ENCODE peak calls at places on chromosomes 12 and 14, in ten cellular contexts. J is activated CD4-positive, alpha-beta T cell treated with anti-CD3 and anti-CD28 coated beads for 48 hours; Z is H9; C is astrocyte of the spinal cord; L is H4; B is lung; M is stimulated activated CD4-positive, alpha-beta T cell treated with anti-CD3 and anti-CD28 coated beads, Interleukin-1b, Interleukin-23, amount 100 ng/mL, for 24 hours; O is Calu3; E is cardiac fibroblast; Y is NCI-H2081. N is an unnamed sample.

GRCh38 chr12:58395056-58395455 is 453.7 kb downstream of the ATP23 start:
- DNase-seq in C (peak; percentile 27), O (no peak), J (no peak), B (no peak), M (no peak), Z (no peak), L (no peak), Y (no peak), E (no peak), N (no peak)

GRCh38 chr12:47079894-47080724 is at the start of gene AMIGO2:
- DNase-seq in B (peak; percentile 59), E (peak; percentile 59), Z (peak; percentile 65), M (peak; percentile 21), C (peak; percentile 75), J (peak; percentile 53), O (peak; percentile 55), Y (no peak), L (peak; percentile 69), N (peak; percentile 35)

GRCh38 chr12:5071496-5071895 is 27.8 kb downstream of the KCNA5 start:
- DNase-seq in Z (no peak), J (no peak), B (no peak), Y (no peak), C (no peak), L (no peak), O (no peak), M (no peak), E (no peak), N (peak; percentile 59)

GRCh38 chr14:23932639-23933038 is 20.9 kb upstream of the DHRS4 start:
- DNase-seq in O (no peak), L (no peak), B (no peak), Z (no peak), E (no peak), J (no peak), M (no peak), C (no peak), Y (no peak), N (no peak)

GRCh38 chr14:50856660-50857059 is 15.2 kb upstream of the ABHD12B start:
- DNase-seq in Y (no peak), E (no peak), L (no peak), O (no peak), M (no peak), Z (no peak), C (no peak), J (no peak), B (no peak), N (no peak)

GRCh38 chr14:88551094-88551870 is 3.5 kb downstream of the PTPN21 start:
- DNase-seq in M (peak; percentile 49), E (peak; percentile 91), Y (peak; percentile 90), C (peak; percentile 86), Z (peak; percentile 86), L (peak; percentile 71), J (peak; percentile 78), O (peak; percentile 88), B (peak; percentile 81), N (peak; percentile 50)

GRCh38 chr14:80944861-80945617 is 3.5 kb upstream of the CEP128 start:
- DNase-seq in C (no peak), M (no peak), E (no peak), L (no peak), Z (no peak), J (no peak), Y (no peak), O (no peak), B (no peak), N (no peak)

GRCh38 chr12:57886590-57887363 is 40.2 kb upstream of the CTDSP2 start:
- DNase-seq in B (no peak), Y (peak; percentile 15), Z (no peak), C (no peak), J (no peak), L (no peak), E (no peak), O (no peak), M (no peak), N (no peak)

GRCh38 chr14:99412122-99413061 is 68.3 kb downstream of the SETD3 start:
- DNase-seq in L (no peak), C (peak; percentile 66), Z (peak; percentile 83), B (no peak), Y (no peak), M (no peak), E (no peak), J (peak; percentile 43), O (peak; percentile 22), N (no peak)

GRCh38 chr14:100237735-100238418 is 1.1 kb upstream of the YY1 start:
- DNase-seq in M (peak; percentile 29), C (peak; percentile 39), J (peak; percentile 73), L (peak; percentile 25), Y (peak; percentile 72), O (peak; percentile 63), E (peak; percentile 58), Z (peak; percentile 53), B (peak; percentile 35), N (peak; percentile 58)

GRCh38 chr14:98955741-98956070 is 316.3 kb downstream of the BCL11B start:
- DNase-seq in C (no peak), O (no peak), J (no peak), M (no peak), Z (peak; percentile 10), L (no peak), Y (no peak), E (no peak), B (no peak), N (no peak)

GRCh38 chr12:50569876-50570275 is 65.1 kb downstream of the DIP2B start:
- DNase-seq in M (no peak), J (no peak), E (peak; percentile 42), O (no peak), C (no peak), Y (no peak), Z (no peak), L (no peak), B (no peak), N (no peak)

GRCh38 chr12:94289551-94290312 is 141.4 kb downstream of the PLXNC1 start:
- DNase-seq in Z (no peak), L (no peak), E (peak; percentile 73), Y (no peak), J (no peak), M (no peak), O (no peak), C (peak; percentile 73), B (no peak), N (no peak)

GRCh38 chr14:64841121-64841611 is 38.5 kb downstream of the SPTB start:
- DNase-seq in L (peak; percentile 48), B (no peak), Z (peak; percentile 67), J (no peak), M (no peak), O (peak; percentile 51), E (peak; percentile 43), Y (no peak), C (peak; percentile 68), N (no peak)

GRCh38 chr12:113317122-113317521 is 17.8 kb downstream of the SLC8B1 start:
- DNase-seq in Z (no peak), J (no peak), E (no peak), B (no peak), L (no peak), C (no peak), O (no peak), Y (no peak), M (no peak), N (no peak)

GRCh38 chr14:104078031-104078455 is 7.5 kb upstream of the ASPG start:
- DNase-seq in Z (peak; percentile 93), E (peak; percentile 87), O (peak; percentile 89), L (peak; percentile 94), J (peak; percentile 91), B (peak; percentile 89), M (peak; percentile 77), Y (peak; percentile 93), C (peak; percentile 82), N (peak; percentile 93)

GRCh38 chr12:130330685-130331084 is 7.0 kb upstream of the PIWIL1 start:
- DNase-seq in Z (no peak), J (no peak), E (no peak), B (no peak), Y (no peak), O (no peak), M (no peak), C (no peak), L (no peak), N (no peak)

GRCh38 chr12:28167981-28168485 is 22.2 kb upstream of the CCDC91 start:
- DNase-seq in Z (no peak), E (no peak), B (no peak), J (no peak), Y (no peak), O (no peak), C (no peak), L (no peak), M (no peak), N (no peak)

GRCh38 chr14:97277711-97278110 is 480.5 kb downstream of the VRK1 start:
- DNase-seq in Y (no peak), Z (peak; percentile 80), C (no peak), B (no peak), E (no peak), M (no peak), L (no peak), O (no peak), J (no peak), N (no peak)

GRCh38 chr12:13179159-13180074 is 17.1 kb upstream of the EMP1 start:
- DNase-seq in Z (peak; percentile 80), J (peak; percentile 80), B (peak; percentile 35), M (peak; percentile 25), L (peak; percentile 79), E (peak; percentile 45), C (no peak), Y (peak; percentile 9), O (peak; percentile 81), N (no peak)

GRCh38 chr14:52075371-52075770 is 6.5 kb upstream of the NID2 start:
- DNase-seq in B (no peak), E (no peak), J (no peak), O (no peak), M (no peak), Y (no peak), L (no peak), Z (no peak), C (no peak), N (no peak)

GRCh38 chr14:104419865-104420458 is 159.6 kb upstream of the C14orf180 start:
- DNase-seq in Y (no peak), M (no peak), B (peak; percentile 13), O (no peak), J (no peak), L (no peak), Z (peak; percentile 5), C (no peak), E (no peak), N (no peak)

GRCh38 chr14:79483472-79483871 is 727.8 kb downstream of the DIO2 start:
- DNase-seq in J (no peak), E (peak; percentile 56), C (peak; percentile 74), O (no peak), M (no peak), L (peak; percentile 81), B (no peak), Y (no peak), Z (no peak), N (no peak)

GRCh38 chr12:32486158-32486557 is 86.8 kb downstream of the FGD4 start:
- DNase-seq in L (no peak), J (no peak), E (peak; percentile 51), M (no peak), Y (no peak), B (no peak), Z (no peak), C (no peak), O (no peak), N (no peak)

GRCh38 chr12:107014050-107014449 is 27.1 kb upstream of the MTERF2 start:
- DNase-seq in M (no peak), B (no peak), L (no peak), O (peak; percentile 71), Z (peak; percentile 38), E (no peak), C (no peak), J (no peak), Y (peak; percentile 59), N (no peak)

GRCh38 chr12:59595557-59596231 is at the start of gene SLC16A7:
- DNase-seq in Y (peak; percentile 94), M (peak; percentile 74), B (peak; percentile 84), J (peak; percentile 90), O (peak; percentile 91), Z (peak; percentile 89), E (peak; percentile 88), C (peak; percentile 89), L (peak; percentile 91), N (peak; percentile 94)

GRCh38 chr12:104137902-104138746 is at the start of gene NFYB:
- DNase-seq in M (peak; percentile 84), E (peak; percentile 97), J (peak; percentile 93), B (peak; percentile 96), C (peak; percentile 97), L (peak; percentile 95), O (peak; percentile 94), Y (peak; percentile 98), Z (peak; percentile 97), N (peak; percentile 96)

GRCh38 chr14:38721822-38722431 is 381.1 kb downstream of the SEC23A start:
- DNase-seq in Y (peak; percentile 34), C (peak; percentile 62), O (peak; percentile 76), E (peak; percentile 68), Z (peak; percentile 69), L (no peak), J (peak; percentile 53), M (no peak), B (peak; percentile 51), N (peak; percentile 31)